ENCODE peak calls at places on chromosomes 4 and X, in nine cellular contexts. Q is activated naive CD4-positive, alpha-beta T cell treated with anti-CD3 and anti-CD28 coated beads, Interleukin-2, amount 50 U/mL, for 72 hours; M is effector CD4-positive, alpha-beta T cell; H is heart left ventricle; O is foreskin fibroblast; V is ovary; N is PC-3; D is NCI-H460; C is uterus. J is an unnamed sample.

GRCh38 chrX:84339507-84340364 is 151.7 kb upstream of the RPS6KA6 start:
- DNase-seq in O (peak; percentile 9), D (peak; percentile 14), C (no peak), H (no peak), Q (no peak), V (no peak), N (peak; percentile 54), M (no peak), J (no peak)

GRCh38 chr4:59553063-59553738 is 1646.9 kb upstream of the ADGRL3 start:
- DNase-seq in V (no peak), H (no peak), M (no peak), N (peak; percentile 88), O (peak; percentile 64), Q (no peak), C (no peak), D (peak; percentile 30), J (peak; percentile 2)

GRCh38 chr4:182876427-182876826 is 40.8 kb downstream of the DCTD start:
- DNase-seq in C (no peak), H (no peak), Q (no peak), M (no peak), O (no peak), N (no peak), V (no peak), D (no peak), J (no peak)

GRCh38 chr4:185534850-185535761 is at the start of gene PDLIM3:
- DNase-seq in M (no peak), H (peak; percentile 87), V (peak; percentile 88), C (peak; percentile 73), Q (peak; percentile 12), O (peak; percentile 58), D (peak; percentile 24), N (no peak), J (no peak)

GRCh38 chr4:83356899-83357661 is 22.4 kb upstream of the HPSE start:
- DNase-seq in Q (peak; percentile 32), V (no peak), N (peak; percentile 92), M (no peak), C (no peak), O (peak; percentile 88), H (no peak), D (peak; percentile 35), J (peak; percentile 89)

GRCh38 chr4:139030614-139031235 is 15.1 kb downstream of the NOCT start:
- DNase-seq in C (peak; percentile 80), V (peak; percentile 68), Q (peak; percentile 68), M (peak; percentile 74), O (peak; percentile 90), D (peak; percentile 70), H (peak; percentile 67), N (peak; percentile 72), J (peak; percentile 76)

GRCh38 chr4:143558823-143559756 is 45.6 kb downstream of the SMARCA5 start:
- DNase-seq in Q (peak; percentile 59), V (peak; percentile 63), O (peak; percentile 88), D (peak; percentile 52), C (peak; percentile 35), H (peak; percentile 80), M (peak; percentile 56), N (peak; percentile 86), J (peak; percentile 62)

GRCh38 chr4:78004270-78004669 is 52.9 kb upstream of the FRAS1 start:
- DNase-seq in N (no peak), M (no peak), O (peak; percentile 28), V (no peak), H (no peak), C (no peak), D (no peak), Q (no peak), J (no peak)

GRCh38 chr4:168619266-168619631 is 122.4 kb downstream of the PALLD start:
- DNase-seq in Q (no peak), O (peak; percentile 57), V (no peak), N (peak; percentile 34), C (no peak), M (no peak), H (peak; percentile 36), D (no peak), J (no peak)

GRCh38 chr4:186904104-186904503 is 180.4 kb upstream of the FAT1 start:
- DNase-seq in Q (no peak), O (peak; percentile 84), H (no peak), D (peak; percentile 9), N (peak; percentile 71), V (no peak), M (no peak), C (no peak), J (peak; percentile 87)

GRCh38 chr4:53943345-53944085 is 120.9 kb downstream of the CHIC2 start:
- DNase-seq in H (no peak), M (no peak), V (no peak), D (no peak), Q (no peak), O (peak; percentile 88), C (no peak), N (peak; percentile 97), J (peak; percentile 14)

GRCh38 chr4:44493924-44494323 is 45.3 kb upstream of the KCTD8 start:
- DNase-seq in M (no peak), H (no peak), Q (no peak), N (peak; percentile 49), C (no peak), O (peak; percentile 3), D (peak; percentile 11), V (no peak), J (no peak)